ENCODE peak calls at places on chromosome 7, in five cellular contexts. One of them, this sample, is unnamed.

GRCh38 chr7:86926732-86927131 is 132.7 kb downstream of the ELAPOR2 start:
- DNase-seq in K562: peak
- DNase-seq in HCT116: peak
- DNase-seq in SK-N-SH: peak
- DNase-seq in H1: no peak
- DNase-seq in this sample: peak

GRCh38 chr7:134691820-134692705 is 45.4 kb downstream of the BPGM start:
- DNase-seq in K562: no peak
- DNase-seq in HCT116: no peak
- DNase-seq in SK-N-SH: no peak
- DNase-seq in H1: no peak
- DNase-seq in this sample: no peak

GRCh38 chr7:101586971-101587370 is 42.1 kb downstream of the MYL10 start:
- DNase-seq in K562: no peak
- DNase-seq in HCT116: no peak
- DNase-seq in SK-N-SH: no peak
- DNase-seq in H1: no peak
- DNase-seq in this sample: no peak

GRCh38 chr7:71752171-71752935 is 620.4 kb downstream of the GALNT17 start:
- DNase-seq in K562: peak
- DNase-seq in HCT116: no peak
- DNase-seq in SK-N-SH: peak
- DNase-seq in H1: peak
- DNase-seq in this sample: peak

GRCh38 chr7:82319674-82320118 is 123.9 kb downstream of the CACNA2D1 start:
- DNase-seq in K562: no peak
- DNase-seq in HCT116: no peak
- DNase-seq in SK-N-SH: peak
- DNase-seq in H1: no peak
- DNase-seq in this sample: peak

GRCh38 chr7:51246258-51247245 is 70.1 kb downstream of the COBL start:
- DNase-seq in K562: no peak
- DNase-seq in HCT116: no peak
- DNase-seq in SK-N-SH: no peak
- DNase-seq in H1: no peak
- DNase-seq in this sample: no peak

GRCh38 chr7:2732959-2733584 is 45.1 kb downstream of the AMZ1 start:
- DNase-seq in K562: peak
- DNase-seq in HCT116: no peak
- DNase-seq in SK-N-SH: no peak
- DNase-seq in H1: peak
- DNase-seq in this sample: peak

GRCh38 chr7:115127399-115128021 is 205.6 kb downstream of the MDFIC start:
- DNase-seq in K562: no peak
- DNase-seq in HCT116: no peak
- DNase-seq in SK-N-SH: no peak
- DNase-seq in H1: no peak
- DNase-seq in this sample: peak

GRCh38 chr7:134016223-134016941 is 110.8 kb upstream of the LRGUK start:
- DNase-seq in K562: no peak
- DNase-seq in HCT116: peak
- DNase-seq in SK-N-SH: peak
- DNase-seq in H1: peak
- DNase-seq in this sample: peak

GRCh38 chr7:154682003-154682402 is 320.9 kb downstream of the PAXIP1 start:
- DNase-seq in K562: no peak
- DNase-seq in HCT116: no peak
- DNase-seq in SK-N-SH: no peak
- DNase-seq in H1: no peak
- DNase-seq in this sample: no peak

GRCh38 chr7:25669954-25670841 is 441.9 kb upstream of the NPVF start:
- DNase-seq in K562: no peak
- DNase-seq in HCT116: no peak
- DNase-seq in SK-N-SH: no peak
- DNase-seq in H1: no peak
- DNase-seq in this sample: peak

GRCh38 chr7:137476937-137477336 is 133.4 kb upstream of the PTN start:
- DNase-seq in K562: no peak
- DNase-seq in HCT116: no peak
- DNase-seq in SK-N-SH: no peak
- DNase-seq in H1: no peak
- DNase-seq in this sample: no peak

GRCh38 chr7:8284606-8285005 is 22.6 kb upstream of the ICA1 start:
- DNase-seq in K562: no peak
- DNase-seq in HCT116: no peak
- DNase-seq in SK-N-SH: no peak
- DNase-seq in H1: no peak
- DNase-seq in this sample: no peak

GRCh38 chr7:155979994-155980393 is 167.7 kb upstream of the SHH start:
- DNase-seq in K562: no peak
- DNase-seq in HCT116: no peak
- DNase-seq in SK-N-SH: no peak
- DNase-seq in H1: no peak
- DNase-seq in this sample: no peak

GRCh38 chr7:111788426-111788825 is 226.1 kb upstream of the IMMP2L start:
- DNase-seq in K562: no peak
- DNase-seq in HCT116: no peak
- DNase-seq in SK-N-SH: no peak
- DNase-seq in H1: no peak
- DNase-seq in this sample: no peak
- TF ChIP-seq JUND in K562: no peak
- TF ChIP-seq JUND in HCT116: no peak
- TF ChIP-seq JUND in SK-N-SH: no peak
- TF ChIP-seq JUND in H1: no peak
- TF ChIP-seq JUND in this sample: no peak

GRCh38 chr7:1197997-1198632 is 34.6 kb upstream of the UNCX start:
- DNase-seq in K562: no peak
- DNase-seq in HCT116: no peak
- DNase-seq in SK-N-SH: no peak
- DNase-seq in H1: no peak
- DNase-seq in this sample: no peak

GRCh38 chr7:1189986-1190772 is 30.2 kb upstream of the ZFAND2A start:
- DNase-seq in K562: no peak
- DNase-seq in HCT116: no peak
- DNase-seq in SK-N-SH: no peak
- DNase-seq in H1: no peak
- DNase-seq in this sample: no peak

GRCh38 chr7:1192171-1192676 is 32.2 kb upstream of the ZFAND2A start:
- DNase-seq in K562: no peak
- DNase-seq in HCT116: no peak
- DNase-seq in SK-N-SH: no peak
- DNase-seq in H1: no peak
- DNase-seq in this sample: no peak

GRCh38 chr7:1196950-1197349 is 35.7 kb upstream of the UNCX start:
- DNase-seq in K562: no peak
- DNase-seq in HCT116: no peak
- DNase-seq in SK-N-SH: no peak
- DNase-seq in H1: no peak
- DNase-seq in this sample: no peak

GRCh38 chr7:1193593-1194424 is 33.8 kb upstream of the ZFAND2A start:
- DNase-seq in K562: no peak
- DNase-seq in HCT116: peak
- DNase-seq in SK-N-SH: peak
- DNase-seq in H1: peak
- DNase-seq in this sample: peak
- TF ChIP-seq JUND in K562: no peak
- TF ChIP-seq JUND in HCT116: no peak
- TF ChIP-seq JUND in SK-N-SH: no peak
- TF ChIP-seq JUND in H1: no peak
- TF ChIP-seq JUND in this sample: no peak

DNA sequence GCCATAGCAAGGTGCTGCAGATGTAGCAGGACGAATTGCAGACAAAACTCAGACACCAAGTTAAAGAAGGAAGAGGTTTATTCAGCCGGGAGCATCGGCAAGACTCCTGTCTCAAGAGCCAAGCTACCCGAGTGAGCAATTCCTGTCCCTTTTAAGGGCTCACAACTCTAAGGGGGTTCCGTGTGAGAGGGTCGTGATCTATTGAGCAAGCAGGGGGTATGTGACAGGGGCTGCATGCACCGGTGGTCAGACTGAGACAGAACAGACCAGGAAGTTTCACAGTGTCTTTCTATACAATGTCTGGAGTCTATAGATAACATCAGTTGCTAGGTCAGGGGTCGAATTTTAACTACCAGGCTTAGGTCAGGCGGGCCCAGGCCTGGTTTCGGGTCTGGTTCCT is 222.0 kb upstream of the C7orf33 start:
- DNase-seq in K562: no peak
- DNase-seq in HCT116: no peak
- DNase-seq in SK-N-SH: no peak
- DNase-seq in H1: peak
- DNase-seq in this sample: no peak
- TF ChIP-seq JUND in K562: no peak
- TF ChIP-seq JUND in HCT116: no peak
- TF ChIP-seq JUND in SK-N-SH: no peak
- TF ChIP-seq JUND in H1: no peak
- TF ChIP-seq JUND in this sample: no peak

GRCh38 chr7:66211429-66211828 is 6.3 kb downstream of the TPST1 start:
- DNase-seq in K562: no peak
- DNase-seq in HCT116: no peak
- DNase-seq in SK-N-SH: no peak
- DNase-seq in H1: no peak
- DNase-seq in this sample: no peak
- TF ChIP-seq JUND in K562: no peak
- TF ChIP-seq JUND in HCT116: no peak
- TF ChIP-seq JUND in SK-N-SH: peak
- TF ChIP-seq JUND in H1: no peak
- TF ChIP-seq JUND in this sample: no peak

DNA sequence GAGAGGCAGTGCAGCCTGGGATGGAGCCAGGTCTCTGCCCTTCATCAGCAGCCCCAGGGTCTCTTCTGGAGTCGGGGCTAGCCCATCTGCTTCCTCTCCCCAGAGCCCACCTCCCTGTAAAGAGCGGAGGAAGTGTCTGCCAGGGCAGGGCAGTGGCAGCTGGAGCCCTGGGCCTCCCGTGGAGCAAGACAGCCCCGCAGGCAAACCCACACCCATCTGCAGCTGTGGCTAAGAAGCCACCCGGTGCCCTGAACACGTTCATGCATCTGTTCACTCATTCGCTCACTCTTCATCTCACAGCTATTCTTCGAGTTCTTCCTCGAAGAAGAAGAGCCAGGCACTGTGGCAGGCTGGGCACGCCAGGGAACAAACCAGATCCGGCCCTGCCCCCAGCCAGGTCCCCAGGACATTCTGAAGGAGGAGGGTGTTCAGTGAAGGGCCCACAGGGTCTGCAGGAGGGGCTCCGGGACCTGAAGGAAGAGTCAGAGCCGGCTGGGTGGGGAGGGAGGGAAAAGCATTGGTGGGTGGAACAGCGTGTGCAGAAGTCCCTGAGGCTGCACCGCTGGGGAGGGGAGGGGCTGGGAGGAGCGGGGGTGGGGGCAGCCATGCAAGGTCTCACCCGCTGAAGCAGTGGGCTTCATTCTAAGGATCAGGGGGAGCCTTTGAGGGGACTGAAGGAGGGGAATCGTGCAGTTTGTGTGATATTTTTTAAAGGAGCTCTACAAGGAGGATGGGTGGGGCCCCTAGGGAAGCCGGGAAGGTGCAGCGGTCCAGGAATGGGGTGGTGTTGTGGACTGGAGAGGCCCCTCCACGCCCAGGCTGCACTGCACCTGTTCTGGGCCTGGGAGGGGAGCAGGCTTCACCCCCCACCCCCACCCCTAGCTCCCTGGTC is 99.2 kb downstream of the UNCX start:
- DNase-seq in K562: no peak
- DNase-seq in HCT116: no peak
- DNase-seq in SK-N-SH: peak
- DNase-seq in H1: no peak
- DNase-seq in this sample: no peak
- TF ChIP-seq JUND in K562: no peak
- TF ChIP-seq JUND in HCT116: no peak
- TF ChIP-seq JUND in SK-N-SH: no peak
- TF ChIP-seq JUND in H1: no peak
- TF ChIP-seq JUND in this sample: no peak

GRCh38 chr7:130793855-130794618 is 60.0 kb upstream of the KLF14 start:
- DNase-seq in K562: no peak
- DNase-seq in HCT116: peak
- DNase-seq in SK-N-SH: no peak
- DNase-seq in H1: no peak
- DNase-seq in this sample: no peak
- TF ChIP-seq JUND in K562: no peak
- TF ChIP-seq JUND in HCT116: no peak
- TF ChIP-seq JUND in SK-N-SH: no peak
- TF ChIP-seq JUND in H1: no peak
- TF ChIP-seq JUND in this sample: no peak

GRCh38 chr7:80677629-80678028 is 39.2 kb downstream of the CD36 start:
- DNase-seq in K562: no peak
- DNase-seq in HCT116: no peak
- DNase-seq in SK-N-SH: no peak
- DNase-seq in H1: no peak
- DNase-seq in this sample: no peak

GRCh38 chr7:80682744-80683143 is 44.3 kb downstream of the CD36 start:
- DNase-seq in K562: no peak
- DNase-seq in HCT116: no peak
- DNase-seq in SK-N-SH: no peak
- DNase-seq in H1: no peak
- DNase-seq in this sample: no peak

GRCh38 chr7:80680159-80680903 is 41.9 kb downstream of the CD36 start:
- DNase-seq in K562: no peak
- DNase-seq in HCT116: no peak
- DNase-seq in SK-N-SH: no peak
- DNase-seq in H1: no peak
- DNase-seq in this sample: no peak

GRCh38 chr7:80678703-80679102 is 40.3 kb downstream of the CD36 start:
- DNase-seq in K562: no peak
- DNase-seq in HCT116: no peak
- DNase-seq in SK-N-SH: no peak
- DNase-seq in H1: no peak
- DNase-seq in this sample: no peak

DNA sequence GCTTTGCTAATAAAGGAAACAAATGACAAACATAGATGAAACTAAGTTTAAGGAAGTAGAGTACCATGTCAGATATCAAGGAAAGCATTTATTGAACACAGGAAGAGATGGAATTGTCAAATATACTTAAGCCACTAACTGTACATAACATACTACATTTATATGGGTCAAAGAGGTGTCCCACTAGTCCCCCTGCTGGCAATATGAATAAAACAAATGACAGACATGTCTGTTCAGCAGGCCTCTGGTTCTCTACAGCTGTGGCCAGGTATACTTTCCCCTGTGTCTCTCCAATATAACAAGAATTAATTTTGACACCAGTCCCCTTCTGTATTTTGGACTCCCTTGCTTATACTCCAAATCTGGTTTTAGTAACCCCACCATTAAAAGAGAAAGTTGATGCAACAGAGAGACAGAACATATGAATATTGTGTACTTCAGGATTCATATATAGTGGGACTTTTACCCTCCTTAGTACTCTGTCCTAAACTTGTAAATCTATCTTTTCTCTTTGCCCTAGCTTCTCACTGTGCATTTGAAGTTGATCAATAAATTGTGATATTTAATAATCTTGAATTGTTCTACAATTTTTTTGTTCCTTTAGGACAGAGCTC is 42.9 kb downstream of the CD36 start:
- DNase-seq in K562: no peak
- DNase-seq in HCT116: peak
- DNase-seq in SK-N-SH: peak
- DNase-seq in H1: no peak
- DNase-seq in this sample: peak
- TF ChIP-seq JUND in K562: no peak
- TF ChIP-seq JUND in HCT116: no peak
- TF ChIP-seq JUND in SK-N-SH: no peak
- TF ChIP-seq JUND in H1: no peak
- TF ChIP-seq JUND in this sample: no peak

GRCh38 chr7:157219154-157219553 is 80.4 kb downstream of the UBE3C start:
- DNase-seq in K562: no peak
- DNase-seq in HCT116: no peak
- DNase-seq in SK-N-SH: no peak
- DNase-seq in H1: no peak
- DNase-seq in this sample: no peak
- TF ChIP-seq JUND in K562: no peak
- TF ChIP-seq JUND in HCT116: no peak
- TF ChIP-seq JUND in SK-N-SH: no peak
- TF ChIP-seq JUND in H1: no peak
- TF ChIP-seq JUND in this sample: no peak